ENCODE peak calls at places on chromosomes 12 and 14, in six cellular contexts. Z is heart left ventricle, I is K562, W is cardiac muscle cell, L is right atrium auricular region, A is IMR-90. X is an unnamed sample. For H3K4me1, H3K36me3 and H3K9me3, the result is how much of the 10 kb centered on the place peaks cover.

GRCh38 chr12:67161322-67161918 is 107.7 kb upstream of the CAND1 start:
- DNase-seq in Z (no peak), I (peak), W (peak), L (no peak), A (peak), X (peak)

GRCh38 chr14:100440207-100440631 is 117.1 kb downstream of the SLC25A47 start:
- DNase-seq in Z (peak), I (peak), W (peak), L (peak), A (peak), X (peak)

GRCh38 chr14:60654303-60654925 is 5.1 kb upstream of the SIX1 start:
- DNase-seq in Z (no peak), I (no peak), W (no peak), L (no peak), A (peak), X (no peak)

GRCh38 chr12:111154180-111154579 is 214.7 kb downstream of the PHETA1 start:
- DNase-seq in Z (no peak), I (no peak), W (no peak), L (no peak), A (no peak), X (no peak)

GRCh38 chr14:90443161-90444076 is 46.6 kb downstream of the CALM1 start:
- DNase-seq in Z (no peak), I (no peak), W (no peak), L (no peak), A (no peak), X (no peak)

GRCh38 chr14:24136684-24137528 is 912 bp downstream of the PSME1 start:
- DNase-seq in Z (no peak), I (no peak), W (no peak), L (no peak), A (no peak), X (no peak)

GRCh38 chr12:31664038-31664437 is 4.5 kb downstream of the ETFBKMT start:
- DNase-seq in Z (no peak), I (no peak), W (no peak), L (no peak), A (no peak), X (no peak)

GRCh38 chr14:68779761-68780323 is 13.0 kb downstream of the ZFP36L1 start:
- DNase-seq in Z (no peak), I (peak), W (no peak), L (peak), A (peak), X (no peak)

GRCh38 chr14:64232944-64233343 is 61.2 kb downstream of the ESR2 start:
- DNase-seq in Z (no peak), I (no peak), W (no peak), L (no peak), A (no peak), X (no peak)

GRCh38 chr12:112881602-112882001 is 25.2 kb upstream of the OAS1 start:
- DNase-seq in Z (no peak), I (no peak), W (no peak), L (no peak), A (no peak), X (no peak)

GRCh38 chr12:90216815-90217214 is 508.2 kb upstream of the ATP2B1 start:
- DNase-seq in Z (no peak), I (no peak), W (no peak), L (no peak), A (no peak), X (no peak)

GRCh38 chr14:103695331-103696026 is 19.8 kb downstream of the XRCC3 start:
- DNase-seq in Z (no peak), I (no peak), W (no peak), L (no peak), A (no peak), X (no peak)

GRCh38 chr14:99731536-99732435 is 47.7 kb downstream of the CYP46A1 start:
- DNase-seq in Z (peak), I (no peak), W (no peak), L (peak), A (no peak), X (no peak)

GRCh38 chr14:103898711-103899110 is 29.5 kb upstream of the TDRD9 start:
- DNase-seq in Z (no peak), I (no peak), W (no peak), L (no peak), A (no peak), X (no peak)

GRCh38 chr12:107491856-107492255 is 193.7 kb upstream of the PWP1 start:
- DNase-seq in Z (no peak), I (no peak), W (no peak), L (no peak), A (peak), X (no peak)

GRCh38 chr14:100307215-100308111 is 1.2 kb upstream of the SLC25A29 start:
- DNase-seq in Z (no peak), I (no peak), W (peak), L (no peak), A (peak), X (no peak)

GRCh38 chr12:27999521-27999920 is 27.0 kb upstream of the PTHLH start:
- DNase-seq in Z (no peak), I (no peak), W (no peak), L (no peak), A (peak), X (no peak)

GRCh38 chr12:97758102-97758501 is 295.5 kb downstream of the RMST start:
- DNase-seq in Z (no peak), I (no peak), W (no peak), L (no peak), A (no peak), X (no peak)

GRCh38 chr14:25909361-25909760 is 688.5 kb downstream of the NOVA1 start:
- DNase-seq in Z (no peak), I (no peak), W (no peak), L (no peak), A (no peak), X (no peak)

DNA sequence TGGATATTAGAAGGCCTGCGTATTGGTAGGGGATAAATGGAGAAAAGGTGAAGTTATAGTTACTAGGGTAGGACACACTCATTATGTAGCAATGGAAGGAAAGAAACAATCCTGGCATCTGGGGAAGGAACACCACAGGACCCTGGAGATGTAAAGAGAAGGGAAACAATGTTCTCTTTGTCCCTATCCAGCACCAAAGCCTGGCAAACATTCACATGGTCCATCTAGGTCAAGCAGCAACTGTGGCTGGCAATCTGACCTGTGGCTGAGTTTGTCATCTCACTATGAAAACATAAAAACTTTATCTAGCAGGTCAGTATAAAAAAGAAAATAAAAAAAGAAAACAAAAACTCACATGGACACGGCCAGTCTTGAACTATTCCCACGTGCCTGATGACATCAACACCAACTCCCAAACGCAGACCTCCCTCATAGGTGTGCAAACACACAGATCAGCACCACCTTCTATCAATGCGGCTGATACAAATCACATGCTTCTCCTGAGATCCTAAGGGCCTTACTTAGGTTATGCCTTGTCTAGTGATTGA is 2.6 kb downstream of the POMT2 start:
- DNase-seq in Z (no peak), I (no peak), W (no peak), L (no peak), A (no peak), X (no peak)
- H3K4me1 ChIP-seq in Z (under half), I (under half), W (under half), L (under half), A (under half), X (under half)

GRCh38 chr14:54788701-54789100 is 113.9 kb downstream of the GCH1 start:
- DNase-seq in Z (no peak), I (no peak), W (no peak), L (no peak), A (no peak), X (no peak)

GRCh38 chr14:54791001-54791400 is 111.6 kb downstream of the GCH1 start:
- DNase-seq in Z (no peak), I (no peak), W (no peak), L (no peak), A (no peak), X (no peak)

GRCh38 chr14:54792288-54792687 is 110.3 kb downstream of the GCH1 start:
- DNase-seq in Z (no peak), I (no peak), W (no peak), L (no peak), A (no peak), X (no peak)

GRCh38 chr14:54789166-54789565 is 113.5 kb downstream of the GCH1 start:
- DNase-seq in Z (no peak), I (no peak), W (no peak), L (no peak), A (no peak), X (no peak)

GRCh38 chr14:54790092-54790491 is 112.5 kb downstream of the GCH1 start:
- DNase-seq in Z (no peak), I (no peak), W (no peak), L (no peak), A (no peak), X (no peak)
- H3K36me3 ChIP-seq in Z (under half), I (under half), W (under half), L (half or more), A (half or more), X (under half)

DNA sequence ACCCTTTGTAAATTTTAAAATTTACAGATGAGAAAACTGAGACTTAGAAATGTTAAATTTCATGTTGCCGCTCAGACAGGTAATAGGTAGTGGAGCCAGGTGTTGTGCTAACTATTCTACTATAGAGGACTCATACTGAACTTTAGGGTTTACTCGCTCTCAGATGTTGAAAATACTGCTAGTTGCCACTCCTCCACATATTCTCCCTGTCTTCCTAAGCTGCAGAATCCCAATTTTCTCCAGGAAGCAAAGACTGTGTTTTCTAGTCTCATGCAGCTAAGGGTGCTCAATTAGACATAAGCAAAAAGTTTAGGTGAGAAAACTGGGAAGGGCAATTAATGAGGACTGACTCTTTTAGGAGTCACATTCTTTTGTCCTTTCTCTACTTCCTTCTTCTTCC is 612.3 kb downstream of the KCNH5 start:
- DNase-seq in Z (no peak), I (no peak), W (no peak), L (no peak), A (no peak), X (no peak)
- H3K9me3 ChIP-seq in Z (under half), I (under half), W (under half), L (under half), A (under half), X (under half)

DNA sequence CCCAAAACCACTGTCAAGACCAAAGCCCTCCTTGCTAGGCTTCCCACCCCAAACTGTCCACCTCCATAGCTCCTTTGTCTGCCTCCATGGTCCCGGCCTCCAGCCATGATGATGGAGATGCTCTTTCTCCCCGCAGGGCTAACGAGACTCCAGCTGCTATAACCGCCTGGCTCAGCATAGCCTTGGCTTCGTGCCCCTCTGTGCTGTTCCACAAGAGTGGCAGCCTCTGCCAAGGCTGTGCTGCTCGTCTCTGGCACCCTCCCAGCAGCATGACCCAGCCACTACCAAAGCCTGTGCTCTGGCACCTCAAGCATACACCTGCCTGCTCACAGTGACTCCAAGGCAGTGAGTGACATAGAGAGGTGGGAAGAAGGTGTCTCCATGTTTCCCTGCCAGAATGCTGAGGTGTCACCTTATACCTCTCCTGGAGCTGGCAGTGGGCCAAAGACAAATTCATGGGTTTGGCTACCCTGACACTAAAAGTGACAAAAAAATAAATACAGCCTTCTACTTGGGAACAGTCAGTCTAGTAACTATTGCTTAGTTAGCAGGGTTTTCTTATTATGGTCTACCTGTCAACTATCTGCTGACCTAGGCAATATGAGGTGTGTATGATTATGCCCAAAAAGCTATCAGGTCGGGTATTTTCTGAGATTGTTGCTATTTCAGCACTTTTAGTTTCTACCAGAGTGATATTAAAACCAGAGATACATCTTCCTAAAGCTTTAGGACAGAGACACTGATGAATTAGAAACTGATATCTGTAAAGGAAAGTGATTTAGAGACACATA is 16.1 kb upstream of the KRT73 start:
- DNase-seq in Z (peak), I (no peak), W (no peak), L (peak), A (no peak), X (no peak)
- H3K4me1 ChIP-seq in Z (under half), I (under half), W (under half), L (under half), A (under half), X (under half)

GRCh38 chr12:115384391-115384790 is 700.4 kb upstream of the TBX3 start:
- DNase-seq in Z (no peak), I (no peak), W (no peak), L (no peak), A (no peak), X (no peak)

GRCh38 chr12:115385141-115385540 is 701.2 kb upstream of the TBX3 start:
- DNase-seq in Z (no peak), I (no peak), W (peak), L (no peak), A (no peak), X (no peak)

GRCh38 chr12:115387392-115387791 is 703.4 kb upstream of the TBX3 start:
- DNase-seq in Z (no peak), I (no peak), W (no peak), L (no peak), A (no peak), X (no peak)

GRCh38 chr12:115380509-115381120 is 696.6 kb upstream of the TBX3 start:
- DNase-seq in Z (no peak), I (no peak), W (no peak), L (no peak), A (no peak), X (no peak)

GRCh38 chr12:115383668-115384067 is 699.7 kb upstream of the TBX3 start:
- DNase-seq in Z (no peak), I (no peak), W (no peak), L (no peak), A (peak), X (no peak)
- H3K36me3 ChIP-seq in Z (under half), I (under half), W (under half), L (under half), A (under half), X (under half)

DNA sequence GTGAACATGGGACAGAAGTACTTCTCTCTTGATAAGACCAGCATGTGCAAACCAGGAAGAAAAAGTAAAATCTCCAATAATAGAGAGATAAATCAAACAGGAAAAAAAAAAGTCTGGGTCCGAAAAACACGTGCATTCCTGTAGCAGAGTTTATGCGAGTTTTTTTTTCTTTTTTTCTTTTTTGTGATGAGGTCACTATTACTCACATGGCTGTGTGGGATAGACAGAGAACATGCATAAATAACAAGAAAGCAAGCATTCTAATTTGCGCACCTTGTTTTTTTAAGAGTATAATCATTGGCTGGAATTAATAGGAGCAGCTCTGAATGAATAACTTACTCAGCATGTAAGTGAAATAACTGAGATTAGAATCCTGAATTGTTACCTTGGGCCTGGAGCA is 91.9 kb upstream of the CPM start:
- DNase-seq in Z (no peak), I (no peak), W (no peak), L (no peak), A (peak), X (no peak)
- H3K9me3 ChIP-seq in Z (under half), I (under half), W (under half), L (under half), A (under half), X (under half)

X was measured in iPS DF 6.9.